ENCODE peak calls at places on chromosome 11, in seven cellular contexts. X, Q, A, W, H, C and R are unnamed samples.

GRCh38 chr11:6889835-6890234 is 2.5 kb downstream of the OR2D2 start:
- DNase-seq in X (no peak), Q (no peak), A (no peak), W (no peak), H (no peak), C (no peak), R (no peak)

GRCh38 chr11:71994786-71995185 is 3.9 kb upstream of the IL18BP start:
- DNase-seq in X (no peak), Q (no peak), A (no peak), W (no peak), H (no peak), C (no peak), R (no peak)

GRCh38 chr11:68454767-68455166 is 5.8 kb upstream of the PPP6R3 start:
- DNase-seq in X (no peak), Q (no peak), A (no peak), W (peak; percentile 82), H (no peak), C (no peak), R (no peak)

GRCh38 chr11:130037058-130037457 is 32.6 kb upstream of the APLP2 start:
- DNase-seq in X (peak; percentile 68), Q (no peak), A (peak; percentile 40), W (peak; percentile 18), H (no peak), C (no peak), R (no peak)

GRCh38 chr11:58216476-58216875 is 4.0 kb downstream of the OR1S1 start:
- DNase-seq in X (no peak), Q (no peak), A (no peak), W (no peak), H (no peak), C (no peak), R (no peak)

GRCh38 chr11:114296190-114296978 is at the start of gene NNMT:
- DNase-seq in X (no peak), Q (no peak), A (peak; percentile 81), W (no peak), H (no peak), C (no peak), R (no peak)

GRCh38 chr11:74633406-74634393 is 41.3 kb downstream of the POLD3 start:
- DNase-seq in X (no peak), Q (no peak), A (no peak), W (no peak), H (no peak), C (no peak), R (no peak)

GRCh38 chr11:72643547-72643946 is 30.7 kb downstream of the PDE2A start:
- DNase-seq in X (peak; percentile 85), Q (no peak), A (no peak), W (no peak), H (no peak), C (no peak), R (no peak)

GRCh38 chr11:72735495-72736027 is 16.6 kb downstream of the ARAP1 start:
- DNase-seq in X (no peak), Q (no peak), A (no peak), W (peak; percentile 98), H (no peak), C (no peak), R (no peak)

GRCh38 chr11:66015094-66015881 is 3.5 kb downstream of the CST6 start:
- DNase-seq in X (peak; percentile 98), Q (no peak), A (no peak), W (no peak), H (no peak), C (no peak), R (no peak)

GRCh38 chr11:17519031-17519430 is 25.2 kb downstream of the USH1C start:
- DNase-seq in X (no peak), Q (no peak), A (no peak), W (no peak), H (no peak), C (no peak), R (no peak)

GRCh38 chr11:78386551-78386950 is 31.1 kb downstream of the GAB2 start:
- DNase-seq in X (no peak), Q (no peak), A (no peak), W (no peak), H (no peak), C (no peak), R (no peak)

GRCh38 chr11:102416974-102417373 is 35.6 kb downstream of the TMEM123 start:
- DNase-seq in X (no peak), Q (no peak), A (no peak), W (no peak), H (no peak), C (no peak), R (no peak)

GRCh38 chr11:46666982-46667590 is 33.3 kb downstream of the ARHGAP1 start:
- DNase-seq in X (no peak), Q (no peak), A (no peak), W (no peak), H (no peak), C (no peak), R (no peak)

GRCh38 chr11:10490398-10491232 is 35.6 kb downstream of the AMPD3 start:
- DNase-seq in X (peak; percentile 56), Q (no peak), A (peak; percentile 86), W (peak; percentile 65), H (no peak), C (no peak), R (no peak)

GRCh38 chr11:13875643-13876042 is 86.9 kb upstream of the SPON1 start:
- DNase-seq in X (no peak), Q (no peak), A (no peak), W (no peak), H (no peak), C (no peak), R (no peak)

GRCh38 chr11:66978229-66978628 is 3.1 kb downstream of the C11orf86 start:
- DNase-seq in X (no peak), Q (no peak), A (no peak), W (no peak), H (no peak), C (no peak), R (no peak)

GRCh38 chr11:3237119-3237518 is 4.9 kb upstream of the MRGPRE start:
- DNase-seq in X (no peak), Q (no peak), A (no peak), W (no peak), H (no peak), C (no peak), R (no peak)

GRCh38 chr11:35047179-35047578 is 91.8 kb upstream of the CD44 start:
- DNase-seq in X (no peak), Q (peak; percentile 26), A (no peak), W (no peak), H (peak; percentile 62), C (no peak), R (no peak)

GRCh38 chr11:117095301-117096139 is 2.7 kb downstream of the SIK3 start:
- DNase-seq in X (no peak), Q (no peak), A (no peak), W (peak; percentile 34), H (peak; percentile 10), C (no peak), R (no peak)

GRCh38 chr11:134120921-134121526 is 52.2 kb downstream of the JAM3 start:
- DNase-seq in X (no peak), Q (no peak), A (no peak), W (peak; percentile 46), H (no peak), C (no peak), R (no peak)

GRCh38 chr11:80724366-80724765 is 1283.5 kb upstream of the TENM4 start:
- DNase-seq in X (no peak), Q (no peak), A (no peak), W (no peak), H (no peak), C (no peak), R (no peak)

GRCh38 chr11:98061858-98062257 is 958.9 kb upstream of the CNTN5 start:
- DNase-seq in X (no peak), Q (no peak), A (no peak), W (no peak), H (no peak), C (no peak), R (no peak)

GRCh38 chr11:65781152-65781961 is 581 bp upstream of the AP5B1 start:
- DNase-seq in X (peak; percentile 97), Q (no peak), A (no peak), W (peak; percentile 67), H (no peak), C (no peak), R (no peak)

GRCh38 chr11:123103326-123103980 is 41.5 kb upstream of the HSPA8 start:
- DNase-seq in X (peak; percentile 17), Q (no peak), A (no peak), W (peak; percentile 78), H (peak; percentile 54), C (no peak), R (peak; percentile 97)